ENCODE peak calls at places on chromosomes 7 and 10, in ten cellular contexts. P is brain microvascular endothelial cell; V is fibroblast of lung; R is CD8-positive, alpha-beta T cell; Y is SJSA1; C is Peyer's patch; K is psoas muscle; N is GM23248; A is suprapubic skin; T is CD4-positive, CD25-positive, alpha-beta regulatory T cell. O is an unnamed sample.

GRCh38 chr7:91911121-91911520 is 29.5 kb upstream of the AKAP9 start:
- DNase-seq in P (no peak), V (no peak), R (no peak), Y (no peak), C (no peak), K (no peak), N (no peak), A (no peak), T (no peak), O (no peak)

GRCh38 chr7:16644987-16645592 is 464 bp downstream of the ANKMY2 start:
- DNase-seq in P (no peak), V (peak; percentile 39), R (peak; percentile 22), Y (peak; percentile 48), C (peak; percentile 69), K (peak; percentile 46), N (peak; percentile 66), A (peak; percentile 74), T (no peak), O (peak; percentile 31)

GRCh38 chr10:66555061-66555460 is 370.8 kb upstream of the LRRTM3 start:
- DNase-seq in P (no peak), V (peak; percentile 49), R (no peak), Y (no peak), C (no peak), K (no peak), N (no peak), A (no peak), T (no peak), O (no peak)

GRCh38 chr10:73366381-73367298 is 8.0 kb upstream of the CFAP70 start:
- DNase-seq in P (no peak), V (no peak), R (no peak), Y (no peak), C (no peak), K (no peak), N (no peak), A (no peak), T (peak; percentile 38), O (no peak)

GRCh38 chr7:42161723-42162122 is 75.3 kb downstream of the GLI3 start:
- DNase-seq in P (no peak), V (no peak), R (no peak), Y (no peak), C (no peak), K (no peak), N (peak; percentile 81), A (no peak), T (no peak), O (no peak)

GRCh38 chr10:67815571-67816059 is 22.4 kb downstream of the DNAJC12 start:
- DNase-seq in P (peak; percentile 16), V (peak; percentile 23), R (no peak), Y (peak; percentile 62), C (no peak), K (no peak), N (no peak), A (no peak), T (no peak), O (no peak)

GRCh38 chr10:118911361-118911760 is 118.2 kb upstream of the NANOS1 start:
- DNase-seq in P (peak; percentile 82), V (peak; percentile 2), R (no peak), Y (peak; percentile 6), C (no peak), K (no peak), N (peak; percentile 47), A (no peak), T (no peak), O (no peak)

GRCh38 chr7:27802977-27803376 is 63.0 kb downstream of the TAX1BP1 start:
- DNase-seq in P (no peak), V (peak; percentile 65), R (no peak), Y (no peak), C (no peak), K (no peak), N (peak; percentile 66), A (no peak), T (no peak), O (no peak)

GRCh38 chr7:14321947-14322346 is 332.5 kb upstream of the ETV1 start:
- DNase-seq in P (no peak), V (no peak), R (no peak), Y (no peak), C (no peak), K (no peak), N (no peak), A (no peak), T (no peak), O (no peak)

GRCh38 chr7:44282601-44283171 is 42.7 kb downstream of the CAMK2B start:
- DNase-seq in P (no peak), V (no peak), R (no peak), Y (no peak), C (peak; percentile 25), K (peak; percentile 14), N (no peak), A (peak; percentile 38), T (no peak), O (peak; percentile 12)

GRCh38 chr10:59670269-59670668 is 39.4 kb downstream of the SLC16A9 start:
- DNase-seq in P (no peak), V (no peak), R (no peak), Y (no peak), C (no peak), K (no peak), N (no peak), A (no peak), T (no peak), O (no peak)

GRCh38 chr10:85643839-85644525 is 722.6 kb downstream of the GRID1 start:
- DNase-seq in P (no peak), V (no peak), R (no peak), Y (peak; percentile 68), C (no peak), K (no peak), N (no peak), A (no peak), T (no peak), O (no peak)

GRCh38 chr10:60148266-60148840 is 241.3 kb downstream of the ANK3 start:
- DNase-seq in P (peak; percentile 86), V (peak; percentile 89), R (no peak), Y (peak; percentile 45), C (no peak), K (no peak), N (peak; percentile 64), A (no peak), T (no peak), O (no peak)

GRCh38 chr7:55486991-55487390 is 85.3 kb downstream of the VOPP1 start:
- DNase-seq in P (no peak), V (no peak), R (no peak), Y (no peak), C (no peak), K (no peak), N (no peak), A (no peak), T (no peak), O (no peak)

GRCh38 chr7:117445206-117445605 is 17.9 kb upstream of the ASZ1 start:
- DNase-seq in P (peak; percentile 2), V (no peak), R (no peak), Y (no peak), C (no peak), K (no peak), N (no peak), A (no peak), T (no peak), O (no peak)

DNA sequence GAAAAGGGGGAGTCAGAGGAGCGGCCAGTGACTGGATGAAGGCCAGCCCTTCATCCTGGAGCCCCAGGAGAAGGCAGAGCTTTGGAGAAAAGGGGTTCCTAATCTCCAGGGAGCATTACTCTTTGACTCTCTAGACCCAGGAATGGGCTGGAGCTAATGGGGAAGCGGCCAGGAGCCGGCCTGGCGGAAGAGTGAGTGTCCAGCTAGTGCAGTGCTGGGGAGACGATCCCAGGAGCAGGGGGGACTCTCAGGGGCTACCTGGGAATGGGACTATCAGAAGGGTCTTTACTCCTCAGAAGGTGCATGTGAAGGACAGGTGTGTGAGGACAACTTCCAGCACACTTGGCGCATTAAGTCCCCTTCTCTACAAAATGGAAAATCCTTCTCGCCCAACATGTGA is 2.4 kb upstream of the PAX2 start:
- DNase-seq in P (no peak), V (no peak), R (no peak), Y (no peak), C (no peak), K (no peak), N (no peak), A (no peak), T (no peak), O (no peak)
- H3K27me3 ChIP-seq in P (peaks cover 90% of the 10 kb centered on the region), V (peaks cover 80% of the 10 kb centered on the region), R (peaks cover 64% of the 10 kb centered on the region), Y (peaks cover 94% of the 10 kb centered on the region), C (peaks cover 3% of the 10 kb centered on the region), K (peaks cover 3% of the 10 kb centered on the region), N (peaks cover 97% of the 10 kb centered on the region), A (peaks cover 100% of the 10 kb centered on the region), T (peaks cover 25% of the 10 kb centered on the region), O (peaks cover 100% of the 10 kb centered on the region)

GRCh38 chr10:127196227-127196954 is at the start of gene INSYN2A:
- DNase-seq in P (peak; percentile 29), V (peak; percentile 60), R (no peak), Y (no peak), C (peak; percentile 59), K (peak; percentile 58), N (peak; percentile 70), A (no peak), T (no peak), O (peak; percentile 32)
- H3K27me3 ChIP-seq in P (no peaks in the 10 kb centered on the region), V (no peaks in the 10 kb centered on the region), R (no peaks in the 10 kb centered on the region), Y (peaks cover 19% of the 10 kb centered on the region), C (no peaks in the 10 kb centered on the region), K (no peaks in the 10 kb centered on the region), N (no peaks in the 10 kb centered on the region), A (peaks cover 9% of the 10 kb centered on the region), T (peaks cover 2% of the 10 kb centered on the region), O (peaks cover 21% of the 10 kb centered on the region)

DNA sequence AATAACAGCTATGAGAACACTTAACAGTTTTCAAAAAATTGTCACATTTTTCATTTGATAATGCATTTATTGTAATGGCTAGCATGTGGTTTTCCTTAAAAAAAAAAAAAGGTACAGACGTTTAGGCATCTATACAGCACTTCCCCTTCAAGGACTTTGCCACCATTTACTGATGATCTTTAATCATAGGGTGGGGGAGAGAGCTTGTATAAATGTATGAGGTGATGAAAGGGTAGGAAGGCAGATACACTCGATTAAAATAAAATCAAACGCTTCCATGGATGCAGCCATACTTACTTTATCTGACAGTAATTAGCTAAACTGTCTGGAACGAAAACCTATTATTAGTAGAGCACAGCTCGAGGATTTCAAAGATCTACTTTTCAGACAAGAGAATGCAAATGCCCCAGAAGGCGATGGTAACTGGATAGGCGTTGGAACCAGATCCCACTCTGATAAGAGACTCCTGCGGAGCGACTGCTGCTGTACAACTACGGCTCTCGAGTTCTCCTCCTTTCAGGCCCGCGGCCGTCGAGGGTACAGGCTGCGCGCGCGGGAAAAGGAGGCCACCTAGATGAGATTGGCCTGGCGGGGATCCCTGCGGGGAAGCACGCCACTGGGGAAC is 3.1 kb upstream of the NKX2-3 start:
- DNase-seq in P (no peak), V (peak; percentile 34), R (no peak), Y (no peak), C (no peak), K (no peak), N (no peak), A (no peak), T (no peak), O (no peak)
- H3K27me3 ChIP-seq in P (peaks cover 96% of the 10 kb centered on the region), V (peaks cover 91% of the 10 kb centered on the region), R (peaks cover 41% of the 10 kb centered on the region), Y (peaks cover 78% of the 10 kb centered on the region), C (no peaks in the 10 kb centered on the region), K (no peaks in the 10 kb centered on the region), N (peaks cover 96% of the 10 kb centered on the region), A (peaks cover 100% of the 10 kb centered on the region), T (peaks cover 35% of the 10 kb centered on the region), O (peaks cover 100% of the 10 kb centered on the region)

DNA sequence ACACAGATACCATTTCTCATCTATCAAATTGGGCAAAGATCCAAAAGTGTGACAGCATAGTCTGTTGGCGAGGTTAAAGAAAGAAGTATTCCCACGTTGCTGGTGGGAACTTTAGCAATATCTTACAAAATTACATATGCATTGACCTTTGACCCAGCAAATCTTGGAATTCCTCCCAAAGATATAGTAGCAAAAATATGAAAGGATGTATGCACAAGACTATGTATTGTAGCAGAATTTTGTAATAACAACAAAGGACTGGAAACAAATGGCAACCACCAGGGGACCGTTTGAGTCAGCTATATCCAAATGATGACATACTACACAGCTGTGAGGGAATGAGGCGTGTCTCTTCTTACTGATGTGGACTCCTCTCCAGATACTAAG is 50.2 kb downstream of the KCNH2 start:
- DNase-seq in P (peak; percentile 15), V (peak; percentile 11), R (no peak), Y (no peak), C (no peak), K (no peak), N (peak; percentile 50), A (no peak), T (no peak), O (no peak)
- H3K27me3 ChIP-seq in P (no peaks in the 10 kb centered on the region), V (no peaks in the 10 kb centered on the region), R (no peaks in the 10 kb centered on the region), Y (no peaks in the 10 kb centered on the region), C (no peaks in the 10 kb centered on the region), K (no peaks in the 10 kb centered on the region), N (peaks cover 13% of the 10 kb centered on the region), A (peaks cover 9% of the 10 kb centered on the region), T (peaks cover 9% of the 10 kb centered on the region), O (peaks cover 36% of the 10 kb centered on the region)

O was measured in left ventricle myocardium inferior.